ENCODE peak calls at places on chromosomes 4 and X, in seven cellular contexts. One of them, this sample, is unnamed.

GRCh38 chr4:162461952-162462351 is 298.2 kb upstream of the FSTL5 start:
- DNase-seq in MM.1S: peak; percentile 12
- DNase-seq in GM23338: peak; percentile 15
- DNase-seq in HCT116: peak; percentile 10
- DNase-seq in GM23248: peak; percentile 0
- DNase-seq in neural progenitor cell: no peak
- DNase-seq in hepatocyte: no peak
- DNase-seq in this sample: peak; percentile 25

GRCh38 chr4:4559596-4559995 is 17.7 kb upstream of the STX18 start:
- DNase-seq in MM.1S: no peak
- DNase-seq in GM23338: no peak
- DNase-seq in HCT116: no peak
- DNase-seq in GM23248: peak; percentile 37
- DNase-seq in neural progenitor cell: no peak
- DNase-seq in hepatocyte: no peak
- DNase-seq in this sample: peak; percentile 26

GRCh38 chr4:151822331-151822730 is 61.5 kb upstream of the GATB start:
- DNase-seq in MM.1S: no peak
- DNase-seq in GM23338: no peak
- DNase-seq in HCT116: no peak
- DNase-seq in GM23248: peak; percentile 53
- DNase-seq in neural progenitor cell: no peak
- DNase-seq in hepatocyte: no peak
- DNase-seq in this sample: no peak

GRCh38 chr4:99945718-99946345 is 586 bp downstream of the DNAJB14 start:
- DNase-seq in MM.1S: peak; percentile 33
- DNase-seq in GM23338: peak; percentile 55
- DNase-seq in HCT116: no peak
- DNase-seq in GM23248: peak; percentile 67
- DNase-seq in neural progenitor cell: no peak
- DNase-seq in hepatocyte: peak; percentile 58
- DNase-seq in this sample: peak; percentile 15

GRCh38 chr4:83170952-83171399 is 56.4 kb upstream of the PLAC8 start:
- DNase-seq in MM.1S: no peak
- DNase-seq in GM23338: no peak
- DNase-seq in HCT116: no peak
- DNase-seq in GM23248: no peak
- DNase-seq in neural progenitor cell: no peak
- DNase-seq in hepatocyte: no peak
- DNase-seq in this sample: no peak

GRCh38 chr4:141645611-141646340 is 9.4 kb downstream of the IL15 start:
- DNase-seq in MM.1S: no peak
- DNase-seq in GM23338: no peak
- DNase-seq in HCT116: no peak
- DNase-seq in GM23248: peak; percentile 95
- DNase-seq in neural progenitor cell: no peak
- DNase-seq in hepatocyte: no peak
- DNase-seq in this sample: peak; percentile 59

GRCh38 chr4:85477538-85477937 is 2.6 kb downstream of the ARHGAP24 start:
- DNase-seq in MM.1S: no peak
- DNase-seq in GM23338: no peak
- DNase-seq in HCT116: no peak
- DNase-seq in GM23248: peak; percentile 59
- DNase-seq in neural progenitor cell: no peak
- DNase-seq in hepatocyte: no peak
- DNase-seq in this sample: no peak

GRCh38 chr4:573122-573892 is 2.8 kb downstream of the TMEM271 start:
- DNase-seq in MM.1S: no peak
- DNase-seq in GM23338: no peak
- DNase-seq in HCT116: no peak
- DNase-seq in GM23248: no peak
- DNase-seq in neural progenitor cell: no peak
- DNase-seq in hepatocyte: no peak
- DNase-seq in this sample: no peak

GRCh38 chrX:103722505-103722904 is 11.8 kb downstream of the TMEM31 start:
- DNase-seq in MM.1S: no peak
- DNase-seq in GM23338: no peak
- DNase-seq in HCT116: no peak
- DNase-seq in GM23248: peak; percentile 64
- DNase-seq in neural progenitor cell: no peak
- DNase-seq in hepatocyte: no peak
- DNase-seq in this sample: no peak

GRCh38 chr4:168489616-168490015 is 7.2 kb upstream of the PALLD start:
- DNase-seq in MM.1S: no peak
- DNase-seq in GM23338: no peak
- DNase-seq in HCT116: no peak
- DNase-seq in GM23248: no peak
- DNase-seq in neural progenitor cell: no peak
- DNase-seq in hepatocyte: no peak
- DNase-seq in this sample: no peak

GRCh38 chr4:13920901-13921300 is 293.4 kb upstream of the BOD1L1 start:
- DNase-seq in MM.1S: no peak
- DNase-seq in GM23338: peak; percentile 17
- DNase-seq in HCT116: no peak
- DNase-seq in GM23248: peak; percentile 99
- DNase-seq in neural progenitor cell: no peak
- DNase-seq in hepatocyte: peak; percentile 73
- DNase-seq in this sample: peak; percentile 97

GRCh38 chrX:34300871-34301270 is 168.8 kb upstream of the FAM47A start:
- DNase-seq in MM.1S: peak; percentile 43
- DNase-seq in GM23338: peak; percentile 61
- DNase-seq in HCT116: peak; percentile 0
- DNase-seq in GM23248: peak; percentile 28
- DNase-seq in neural progenitor cell: peak; percentile 74
- DNase-seq in hepatocyte: peak; percentile 73
- DNase-seq in this sample: peak; percentile 52

GRCh38 chr4:183797445-183798248 is 107.5 kb upstream of the STOX2 start:
- DNase-seq in MM.1S: no peak
- DNase-seq in GM23338: peak; percentile 63
- DNase-seq in HCT116: no peak
- DNase-seq in GM23248: peak; percentile 34
- DNase-seq in neural progenitor cell: peak; percentile 73
- DNase-seq in hepatocyte: peak; percentile 65
- DNase-seq in this sample: no peak
- TF ChIP-seq EZH2 in MM.1S: no peak
- TF ChIP-seq EZH2 in GM23338: peak; percentile 33
- TF ChIP-seq EZH2 in HCT116: no peak
- TF ChIP-seq EZH2 in GM23248: no peak
- TF ChIP-seq EZH2 in neural progenitor cell: peak; percentile 88
- TF ChIP-seq EZH2 in hepatocyte: no peak
- TF ChIP-seq EZH2 in this sample: no peak

GRCh38 chr4:78766026-78766425 is 10.1 kb upstream of the BMP2K start:
- DNase-seq in MM.1S: no peak
- DNase-seq in GM23338: no peak
- DNase-seq in HCT116: no peak
- DNase-seq in GM23248: peak; percentile 62
- DNase-seq in neural progenitor cell: no peak
- DNase-seq in hepatocyte: no peak
- DNase-seq in this sample: no peak

GRCh38 chr4:78762529-78762928 is 13.6 kb upstream of the BMP2K start:
- DNase-seq in MM.1S: no peak
- DNase-seq in GM23338: no peak
- DNase-seq in HCT116: no peak
- DNase-seq in GM23248: no peak
- DNase-seq in neural progenitor cell: no peak
- DNase-seq in hepatocyte: no peak
- DNase-seq in this sample: no peak

GRCh38 chr4:78765607-78766006 is 10.5 kb upstream of the BMP2K start:
- DNase-seq in MM.1S: no peak
- DNase-seq in GM23338: no peak
- DNase-seq in HCT116: no peak
- DNase-seq in GM23248: no peak
- DNase-seq in neural progenitor cell: no peak
- DNase-seq in hepatocyte: no peak
- DNase-seq in this sample: no peak

GRCh38 chr4:78766650-78767049 is 9.5 kb upstream of the BMP2K start:
- DNase-seq in MM.1S: peak; percentile 71
- DNase-seq in GM23338: no peak
- DNase-seq in HCT116: no peak
- DNase-seq in GM23248: no peak
- DNase-seq in neural progenitor cell: no peak
- DNase-seq in hepatocyte: no peak
- DNase-seq in this sample: no peak

DNA sequence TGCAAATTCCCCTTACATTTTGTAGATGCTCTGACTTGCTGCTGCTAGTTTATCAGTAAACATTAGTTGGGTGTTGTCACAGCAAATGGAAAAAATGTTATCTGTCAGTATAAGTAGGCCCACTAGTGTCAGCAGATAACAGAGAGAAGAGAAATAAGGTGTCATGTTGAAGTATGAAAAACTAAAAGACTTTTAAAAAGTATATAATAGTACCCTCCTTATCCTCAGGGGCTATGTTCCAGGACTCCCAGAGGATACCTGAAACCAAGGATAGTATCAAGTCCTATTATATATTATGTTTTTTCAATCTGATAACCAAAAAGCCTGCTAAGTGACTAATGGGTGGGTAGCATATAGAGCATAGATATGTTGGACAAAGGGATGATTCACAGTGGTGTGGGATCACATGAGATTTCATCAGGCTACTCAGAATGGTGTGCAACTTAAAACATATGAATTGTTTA is 11.6 kb upstream of the BMP2K start:
- DNase-seq in MM.1S: no peak
- DNase-seq in GM23338: no peak
- DNase-seq in HCT116: no peak
- DNase-seq in GM23248: peak; percentile 70
- DNase-seq in neural progenitor cell: no peak
- DNase-seq in hepatocyte: no peak
- DNase-seq in this sample: peak; percentile 19
- TF ChIP-seq EZH2phosphoT487 in MM.1S: no peak
- TF ChIP-seq EZH2phosphoT487 in GM23338: no peak
- TF ChIP-seq EZH2phosphoT487 in HCT116: no peak
- TF ChIP-seq EZH2phosphoT487 in GM23248: no peak
- TF ChIP-seq EZH2phosphoT487 in neural progenitor cell: no peak
- TF ChIP-seq EZH2phosphoT487 in hepatocyte: no peak
- TF ChIP-seq EZH2phosphoT487 in this sample: no peak

GRCh38 chr4:41881931-41882621 is 53.2 kb upstream of the TMEM33 start:
- DNase-seq in MM.1S: peak; percentile 12
- DNase-seq in GM23338: peak; percentile 71
- DNase-seq in HCT116: no peak
- DNase-seq in GM23248: peak; percentile 19
- DNase-seq in neural progenitor cell: peak; percentile 52
- DNase-seq in hepatocyte: no peak
- DNase-seq in this sample: no peak
- TF ChIP-seq EZH2 in MM.1S: no peak
- TF ChIP-seq EZH2 in GM23338: peak; percentile 88
- TF ChIP-seq EZH2 in HCT116: no peak
- TF ChIP-seq EZH2 in GM23248: peak; percentile 100
- TF ChIP-seq EZH2 in neural progenitor cell: peak; percentile 98
- TF ChIP-seq EZH2 in hepatocyte: peak; percentile 100
- TF ChIP-seq EZH2 in this sample: no peak

GRCh38 chrX:130179170-130179569 is 7.4 kb downstream of the RAB33A start:
- DNase-seq in MM.1S: no peak
- DNase-seq in GM23338: no peak
- DNase-seq in HCT116: no peak
- DNase-seq in GM23248: no peak
- DNase-seq in neural progenitor cell: no peak
- DNase-seq in hepatocyte: no peak
- DNase-seq in this sample: no peak

GRCh38 chrX:130184168-130184567 is 12.4 kb downstream of the RAB33A start:
- DNase-seq in MM.1S: no peak
- DNase-seq in GM23338: no peak
- DNase-seq in HCT116: no peak
- DNase-seq in GM23248: no peak
- DNase-seq in neural progenitor cell: no peak
- DNase-seq in hepatocyte: no peak
- DNase-seq in this sample: no peak

GRCh38 chrX:130176942-130177341 is 5.2 kb downstream of the RAB33A start:
- DNase-seq in MM.1S: no peak
- DNase-seq in GM23338: no peak
- DNase-seq in HCT116: no peak
- DNase-seq in GM23248: no peak
- DNase-seq in neural progenitor cell: no peak
- DNase-seq in hepatocyte: no peak
- DNase-seq in this sample: no peak

GRCh38 chrX:130176354-130176776 is 4.6 kb downstream of the RAB33A start:
- DNase-seq in MM.1S: peak; percentile 23
- DNase-seq in GM23338: no peak
- DNase-seq in HCT116: no peak
- DNase-seq in GM23248: peak; percentile 44
- DNase-seq in neural progenitor cell: no peak
- DNase-seq in hepatocyte: no peak
- DNase-seq in this sample: no peak

GRCh38 chrX:130179579-130180215 is 7.9 kb downstream of the RAB33A start:
- DNase-seq in MM.1S: no peak
- DNase-seq in GM23338: no peak
- DNase-seq in HCT116: no peak
- DNase-seq in GM23248: peak; percentile 25
- DNase-seq in neural progenitor cell: no peak
- DNase-seq in hepatocyte: no peak
- DNase-seq in this sample: no peak
- TF ChIP-seq EZH2phosphoT487 in MM.1S: no peak
- TF ChIP-seq EZH2phosphoT487 in GM23338: no peak
- TF ChIP-seq EZH2phosphoT487 in HCT116: no peak
- TF ChIP-seq EZH2phosphoT487 in GM23248: no peak
- TF ChIP-seq EZH2phosphoT487 in neural progenitor cell: no peak
- TF ChIP-seq EZH2phosphoT487 in hepatocyte: no peak
- TF ChIP-seq EZH2phosphoT487 in this sample: no peak

GRCh38 chr4:112510468-112511293 is 5.3 kb downstream of the NEUROG2 start:
- DNase-seq in MM.1S: no peak
- DNase-seq in GM23338: peak; percentile 68
- DNase-seq in HCT116: no peak
- DNase-seq in GM23248: no peak
- DNase-seq in neural progenitor cell: peak; percentile 75
- DNase-seq in hepatocyte: no peak
- DNase-seq in this sample: no peak
- TF ChIP-seq EZH2 in MM.1S: no peak
- TF ChIP-seq EZH2 in GM23338: peak; percentile 73
- TF ChIP-seq EZH2 in HCT116: no peak
- TF ChIP-seq EZH2 in GM23248: peak; percentile 91
- TF ChIP-seq EZH2 in neural progenitor cell: no peak
- TF ChIP-seq EZH2 in hepatocyte: peak; percentile 94
- TF ChIP-seq EZH2 in this sample: no peak

GRCh38 chr4:39568805-39569204 is 41.6 kb upstream of the UGDH start:
- DNase-seq in MM.1S: peak; percentile 34
- DNase-seq in GM23338: no peak
- DNase-seq in HCT116: no peak
- DNase-seq in GM23248: no peak
- DNase-seq in neural progenitor cell: no peak
- DNase-seq in hepatocyte: peak; percentile 30
- DNase-seq in this sample: peak; percentile 83
- TF ChIP-seq EZH2phosphoT487 in MM.1S: no peak
- TF ChIP-seq EZH2phosphoT487 in GM23338: no peak
- TF ChIP-seq EZH2phosphoT487 in HCT116: no peak
- TF ChIP-seq EZH2phosphoT487 in GM23248: no peak
- TF ChIP-seq EZH2phosphoT487 in neural progenitor cell: no peak
- TF ChIP-seq EZH2phosphoT487 in hepatocyte: no peak
- TF ChIP-seq EZH2phosphoT487 in this sample: no peak

GRCh38 chr4:5891563-5892320 is 1.1 kb downstream of the CRMP1 start:
- DNase-seq in MM.1S: no peak
- DNase-seq in GM23338: no peak
- DNase-seq in HCT116: no peak
- DNase-seq in GM23248: no peak
- DNase-seq in neural progenitor cell: peak; percentile 23
- DNase-seq in hepatocyte: no peak
- DNase-seq in this sample: no peak
- TF ChIP-seq EZH2 in MM.1S: no peak
- TF ChIP-seq EZH2 in GM23338: peak; percentile 69
- TF ChIP-seq EZH2 in HCT116: no peak
- TF ChIP-seq EZH2 in GM23248: peak; percentile 64
- TF ChIP-seq EZH2 in neural progenitor cell: peak; percentile 92
- TF ChIP-seq EZH2 in hepatocyte: peak; percentile 0
- TF ChIP-seq EZH2 in this sample: no peak